ENCODE peak calls at places on chromosomes 3 and 15, in nine cellular contexts. One of them, this sample, is unnamed.

GRCh38 chr15:83983634-83984458 is 251.7 kb upstream of the GOLGA6L4 start:
- DNase-seq in AG04449: no peak
- DNase-seq in A549: no peak
- DNase-seq in cardiac muscle cell: no peak
- DNase-seq in GM13977: peak
- DNase-seq in lower lobe of right lung: no peak
- DNase-seq in psoas muscle: no peak
- DNase-seq in cardiac fibroblast: no peak
- DNase-seq in endothelial cell of umbilical vein: no peak
- DNase-seq in this sample: no peak

GRCh38 chr15:67096536-67097294 is 31.3 kb downstream of the SMAD3 start:
- DNase-seq in GM13977: no peak
- DNase-seq in AG04449: no peak
- DNase-seq in endothelial cell of umbilical vein: no peak
- DNase-seq in A549: no peak
- DNase-seq in psoas muscle: no peak
- DNase-seq in cardiac muscle cell: no peak
- DNase-seq in lower lobe of right lung: no peak
- DNase-seq in cardiac fibroblast: no peak
- DNase-seq in this sample: no peak

GRCh38 chr15:75904241-75904631 is 558 bp downstream of the FBXO22 start:
- DNase-seq in psoas muscle: no peak
- DNase-seq in cardiac muscle cell: peak
- DNase-seq in A549: peak
- DNase-seq in AG04449: no peak
- DNase-seq in GM13977: no peak
- DNase-seq in endothelial cell of umbilical vein: peak
- DNase-seq in cardiac fibroblast: peak
- DNase-seq in lower lobe of right lung: peak
- DNase-seq in this sample: peak

GRCh38 chr3:69460034-69460433 is 74.1 kb upstream of the FRMD4B start:
- DNase-seq in cardiac fibroblast: no peak
- DNase-seq in cardiac muscle cell: no peak
- DNase-seq in lower lobe of right lung: no peak
- DNase-seq in psoas muscle: no peak
- DNase-seq in AG04449: no peak
- DNase-seq in endothelial cell of umbilical vein: no peak
- DNase-seq in A549: no peak
- DNase-seq in GM13977: no peak
- DNase-seq in this sample: no peak

GRCh38 chr15:75025102-75025501 is 1.7 kb downstream of the PPCDC start:
- DNase-seq in cardiac fibroblast: no peak
- DNase-seq in lower lobe of right lung: no peak
- DNase-seq in A549: no peak
- DNase-seq in AG04449: no peak
- DNase-seq in psoas muscle: no peak
- DNase-seq in cardiac muscle cell: no peak
- DNase-seq in endothelial cell of umbilical vein: no peak
- DNase-seq in GM13977: no peak
- DNase-seq in this sample: no peak

GRCh38 chr15:66883322-66883911 is 181.4 kb downstream of the SMAD6 start:
- DNase-seq in psoas muscle: peak
- DNase-seq in cardiac muscle cell: peak
- DNase-seq in lower lobe of right lung: peak
- DNase-seq in A549: peak
- DNase-seq in endothelial cell of umbilical vein: peak
- DNase-seq in cardiac fibroblast: peak
- DNase-seq in GM13977: no peak
- DNase-seq in AG04449: peak
- DNase-seq in this sample: peak

GRCh38 chr3:43616034-43616433 is 5.8 kb downstream of the ANO10 start:
- DNase-seq in psoas muscle: no peak
- DNase-seq in endothelial cell of umbilical vein: no peak
- DNase-seq in cardiac fibroblast: no peak
- DNase-seq in lower lobe of right lung: no peak
- DNase-seq in A549: no peak
- DNase-seq in AG04449: no peak
- DNase-seq in cardiac muscle cell: no peak
- DNase-seq in GM13977: no peak
- DNase-seq in this sample: no peak

GRCh38 chr3:155585384-155585783 is 159.5 kb downstream of the PLCH1 start:
- DNase-seq in GM13977: no peak
- DNase-seq in cardiac fibroblast: no peak
- DNase-seq in endothelial cell of umbilical vein: no peak
- DNase-seq in AG04449: no peak
- DNase-seq in A549: no peak
- DNase-seq in lower lobe of right lung: no peak
- DNase-seq in cardiac muscle cell: peak
- DNase-seq in psoas muscle: no peak
- DNase-seq in this sample: no peak

GRCh38 chr15:57692709-57693108 is 13.8 kb upstream of the POLR2M start:
- DNase-seq in lower lobe of right lung: no peak
- DNase-seq in AG04449: no peak
- DNase-seq in cardiac muscle cell: no peak
- DNase-seq in endothelial cell of umbilical vein: peak
- DNase-seq in psoas muscle: no peak
- DNase-seq in GM13977: no peak
- DNase-seq in A549: no peak
- DNase-seq in cardiac fibroblast: peak
- DNase-seq in this sample: no peak

GRCh38 chr15:51649659-51650521 is 27.3 kb upstream of the DMXL2 start:
- DNase-seq in GM13977: peak
- DNase-seq in psoas muscle: no peak
- DNase-seq in cardiac fibroblast: peak
- DNase-seq in AG04449: peak
- DNase-seq in lower lobe of right lung: no peak
- DNase-seq in A549: peak
- DNase-seq in endothelial cell of umbilical vein: peak
- DNase-seq in cardiac muscle cell: peak
- DNase-seq in this sample: peak

GRCh38 chr3:23877324-23877980 is 39.3 kb downstream of the NKIRAS1 start:
- DNase-seq in AG04449: peak
- DNase-seq in psoas muscle: peak
- DNase-seq in GM13977: no peak
- DNase-seq in lower lobe of right lung: no peak
- DNase-seq in A549: no peak
- DNase-seq in cardiac muscle cell: no peak
- DNase-seq in endothelial cell of umbilical vein: peak
- DNase-seq in cardiac fibroblast: peak
- DNase-seq in this sample: no peak

GRCh38 chr3:169339386-169339785 is 324.1 kb downstream of the MECOM start:
- DNase-seq in A549: no peak
- DNase-seq in GM13977: no peak
- DNase-seq in endothelial cell of umbilical vein: no peak
- DNase-seq in cardiac muscle cell: no peak
- DNase-seq in lower lobe of right lung: no peak
- DNase-seq in cardiac fibroblast: no peak
- DNase-seq in psoas muscle: no peak
- DNase-seq in AG04449: no peak
- DNase-seq in this sample: no peak

GRCh38 chr3:10232138-10232537 is 16.1 kb upstream of the TATDN2 start:
- DNase-seq in endothelial cell of umbilical vein: no peak
- DNase-seq in cardiac muscle cell: no peak
- DNase-seq in GM13977: peak
- DNase-seq in psoas muscle: no peak
- DNase-seq in lower lobe of right lung: peak
- DNase-seq in AG04449: no peak
- DNase-seq in cardiac fibroblast: no peak
- DNase-seq in A549: no peak
- DNase-seq in this sample: no peak

GRCh38 chr3:138725116-138725515 is 109.6 kb downstream of the PIK3CB start:
- DNase-seq in cardiac muscle cell: no peak
- DNase-seq in lower lobe of right lung: no peak
- DNase-seq in AG04449: no peak
- DNase-seq in GM13977: no peak
- DNase-seq in cardiac fibroblast: no peak
- DNase-seq in endothelial cell of umbilical vein: peak
- DNase-seq in A549: no peak
- DNase-seq in psoas muscle: no peak
- DNase-seq in this sample: no peak

GRCh38 chr3:143956858-143957257 is 14.8 kb upstream of the DIPK2A start:
- DNase-seq in cardiac muscle cell: no peak
- DNase-seq in lower lobe of right lung: no peak
- DNase-seq in psoas muscle: no peak
- DNase-seq in endothelial cell of umbilical vein: no peak
- DNase-seq in A549: no peak
- DNase-seq in cardiac fibroblast: no peak
- DNase-seq in GM13977: no peak
- DNase-seq in AG04449: no peak
- DNase-seq in this sample: no peak

GRCh38 chr3:46935989-46936620 is 40.4 kb downstream of the CCDC12 start:
- DNase-seq in A549: no peak
- DNase-seq in endothelial cell of umbilical vein: no peak
- DNase-seq in lower lobe of right lung: peak
- DNase-seq in cardiac fibroblast: no peak
- DNase-seq in cardiac muscle cell: no peak
- DNase-seq in GM13977: no peak
- DNase-seq in AG04449: no peak
- DNase-seq in psoas muscle: peak
- DNase-seq in this sample: no peak

GRCh38 chr3:127473244-127474024 is 117.1 kb downstream of the TPRA1 start:
- DNase-seq in cardiac muscle cell: peak
- DNase-seq in A549: peak
- DNase-seq in GM13977: peak
- DNase-seq in psoas muscle: no peak
- DNase-seq in cardiac fibroblast: no peak
- DNase-seq in endothelial cell of umbilical vein: no peak
- DNase-seq in lower lobe of right lung: peak
- DNase-seq in AG04449: no peak
- DNase-seq in this sample: peak

GRCh38 chr15:34717729-34718128 is 37.1 kb downstream of the GJD2 start:
- DNase-seq in cardiac fibroblast: no peak
- DNase-seq in lower lobe of right lung: no peak
- DNase-seq in psoas muscle: no peak
- DNase-seq in AG04449: no peak
- DNase-seq in GM13977: no peak
- DNase-seq in endothelial cell of umbilical vein: no peak
- DNase-seq in cardiac muscle cell: no peak
- DNase-seq in A549: no peak
- DNase-seq in this sample: no peak

GRCh38 chr3:194754091-194754490 is 68.4 kb downstream of the FAM43A start:
- DNase-seq in lower lobe of right lung: no peak
- DNase-seq in psoas muscle: no peak
- DNase-seq in cardiac muscle cell: no peak
- DNase-seq in cardiac fibroblast: no peak
- DNase-seq in endothelial cell of umbilical vein: no peak
- DNase-seq in AG04449: no peak
- DNase-seq in A549: no peak
- DNase-seq in GM13977: no peak
- DNase-seq in this sample: no peak

GRCh38 chr3:14371573-14372474 is 30.6 kb upstream of the SLC6A6 start:
- DNase-seq in A549: peak
- DNase-seq in cardiac muscle cell: peak
- DNase-seq in psoas muscle: peak
- DNase-seq in endothelial cell of umbilical vein: peak
- DNase-seq in cardiac fibroblast: peak
- DNase-seq in GM13977: no peak
- DNase-seq in lower lobe of right lung: peak
- DNase-seq in AG04449: no peak
- DNase-seq in this sample: peak

GRCh38 chr3:14368146-14368545 is 34.3 kb upstream of the SLC6A6 start:
- DNase-seq in psoas muscle: no peak
- DNase-seq in lower lobe of right lung: no peak
- DNase-seq in A549: no peak
- DNase-seq in GM13977: no peak
- DNase-seq in cardiac fibroblast: no peak
- DNase-seq in endothelial cell of umbilical vein: no peak
- DNase-seq in cardiac muscle cell: no peak
- DNase-seq in AG04449: no peak
- DNase-seq in this sample: no peak

GRCh38 chr3:14368885-14369284 is 33.5 kb upstream of the SLC6A6 start:
- DNase-seq in A549: no peak
- DNase-seq in GM13977: no peak
- DNase-seq in cardiac muscle cell: no peak
- DNase-seq in psoas muscle: no peak
- DNase-seq in lower lobe of right lung: no peak
- DNase-seq in AG04449: no peak
- DNase-seq in cardiac fibroblast: no peak
- DNase-seq in endothelial cell of umbilical vein: no peak
- DNase-seq in this sample: no peak

GRCh38 chr3:14370719-14371572 is 31.5 kb upstream of the SLC6A6 start:
- DNase-seq in GM13977: no peak
- DNase-seq in cardiac fibroblast: no peak
- DNase-seq in cardiac muscle cell: no peak
- DNase-seq in lower lobe of right lung: no peak
- DNase-seq in psoas muscle: no peak
- DNase-seq in endothelial cell of umbilical vein: no peak
- DNase-seq in AG04449: no peak
- DNase-seq in A549: no peak
- DNase-seq in this sample: no peak

GRCh38 chr3:14369675-14370669 is 32.4 kb upstream of the SLC6A6 start:
- DNase-seq in AG04449: no peak
- DNase-seq in cardiac fibroblast: no peak
- DNase-seq in lower lobe of right lung: peak
- DNase-seq in cardiac muscle cell: peak
- DNase-seq in psoas muscle: peak
- DNase-seq in GM13977: no peak
- DNase-seq in A549: peak
- DNase-seq in endothelial cell of umbilical vein: no peak
- DNase-seq in this sample: peak
- TF ChIP-seq CTCF in AG04449: no peak
- TF ChIP-seq CTCF in cardiac fibroblast: no peak
- TF ChIP-seq CTCF in lower lobe of right lung: peak
- TF ChIP-seq CTCF in cardiac muscle cell: no peak
- TF ChIP-seq CTCF in psoas muscle: no peak
- TF ChIP-seq CTCF in GM13977: no peak
- TF ChIP-seq CTCF in A549: peak
- TF ChIP-seq CTCF in endothelial cell of umbilical vein: no peak
- TF ChIP-seq CTCF in this sample: peak

GRCh38 chr3:124951511-124952390 is 17.2 kb upstream of the MUC13 start:
- DNase-seq in AG04449: no peak
- DNase-seq in A549: no peak
- DNase-seq in lower lobe of right lung: no peak
- DNase-seq in endothelial cell of umbilical vein: no peak
- DNase-seq in cardiac fibroblast: peak
- DNase-seq in cardiac muscle cell: no peak
- DNase-seq in psoas muscle: no peak
- DNase-seq in GM13977: no peak
- DNase-seq in this sample: no peak
- TF ChIP-seq CTCF in AG04449: no peak
- TF ChIP-seq CTCF in A549: no peak
- TF ChIP-seq CTCF in lower lobe of right lung: no peak
- TF ChIP-seq CTCF in endothelial cell of umbilical vein: no peak
- TF ChIP-seq CTCF in cardiac fibroblast: no peak
- TF ChIP-seq CTCF in cardiac muscle cell: no peak
- TF ChIP-seq CTCF in psoas muscle: no peak
- TF ChIP-seq CTCF in GM13977: no peak
- TF ChIP-seq CTCF in this sample: no peak

GRCh38 chr3:189195302-189195701 is 23.5 kb downstream of the TPRG1 start:
- DNase-seq in psoas muscle: no peak
- DNase-seq in endothelial cell of umbilical vein: no peak
- DNase-seq in AG04449: no peak
- DNase-seq in cardiac fibroblast: no peak
- DNase-seq in A549: no peak
- DNase-seq in lower lobe of right lung: peak
- DNase-seq in cardiac muscle cell: no peak
- DNase-seq in GM13977: no peak
- DNase-seq in this sample: no peak
- TF ChIP-seq CTCF in psoas muscle: peak
- TF ChIP-seq CTCF in endothelial cell of umbilical vein: no peak
- TF ChIP-seq CTCF in AG04449: peak
- TF ChIP-seq CTCF in cardiac fibroblast: peak
- TF ChIP-seq CTCF in A549: no peak
- TF ChIP-seq CTCF in lower lobe of right lung: peak
- TF ChIP-seq CTCF in cardiac muscle cell: peak
- TF ChIP-seq CTCF in GM13977: no peak
- TF ChIP-seq CTCF in this sample: no peak

GRCh38 chr3:32437898-32438297 is 46.2 kb downstream of the CMTM7 start:
- DNase-seq in cardiac muscle cell: no peak
- DNase-seq in AG04449: no peak
- DNase-seq in lower lobe of right lung: no peak
- DNase-seq in endothelial cell of umbilical vein: no peak
- DNase-seq in GM13977: no peak
- DNase-seq in cardiac fibroblast: no peak
- DNase-seq in psoas muscle: no peak
- DNase-seq in A549: no peak
- DNase-seq in this sample: no peak
- TF ChIP-seq CTCF in cardiac muscle cell: no peak
- TF ChIP-seq CTCF in AG04449: no peak
- TF ChIP-seq CTCF in lower lobe of right lung: no peak
- TF ChIP-seq CTCF in endothelial cell of umbilical vein: no peak
- TF ChIP-seq CTCF in GM13977: no peak
- TF ChIP-seq CTCF in cardiac fibroblast: no peak
- TF ChIP-seq CTCF in psoas muscle: no peak
- TF ChIP-seq CTCF in A549: no peak
- TF ChIP-seq CTCF in this sample: no peak

This sample was measured in Calu3.